ENCODE peak calls at places on chromosome 14, in eight cellular contexts. J is SK-N-SH; C is suprapubic skin; M is neuronal stem cell; D is CD8-positive, alpha-beta memory T cell; Q is IMR-90; K is right cardiac atrium; F is right lobe of liver. E is an unnamed sample. For H3K9me3, the result is how much of the 10 kb centered on the place peaks cover.

GRCh38 chr14:94532462-94532861 is 23.2 kb upstream of the SERPINA12 start:
- DNase-seq in D (no peak), C (no peak), F (no peak), J (no peak), M (no peak), Q (no peak), K (no peak), E (no peak)

GRCh38 chr14:103943673-103944072 is 1.3 kb upstream of the RD3L start:
- DNase-seq in J (no peak), F (no peak), D (no peak), K (no peak), M (no peak), C (no peak), Q (peak), E (no peak)

GRCh38 chr14:51395361-51395849 is 155.4 kb downstream of the TMX1 start:
- DNase-seq in Q (peak), F (no peak), J (peak), K (peak), C (peak), M (no peak), D (no peak), E (no peak)

GRCh38 chr14:39383026-39383626 is 49.1 kb downstream of the FBXO33 start:
- DNase-seq in Q (no peak), D (no peak), M (no peak), C (no peak), J (no peak), K (no peak), F (no peak), E (no peak)

GRCh38 chr14:59427653-59428578 is 37.3 kb downstream of the GPR135 start:
- DNase-seq in M (no peak), D (no peak), J (no peak), C (no peak), F (no peak), Q (no peak), K (peak), E (no peak)

GRCh38 chr14:73591690-73592448 is at the start of gene ACOT4:
- DNase-seq in J (peak), D (peak), C (no peak), M (no peak), F (peak), K (peak), Q (peak), E (no peak)

GRCh38 chr14:91985008-91985407 is 37.5 kb upstream of the FBLN5 start:
- DNase-seq in M (no peak), D (no peak), F (no peak), J (no peak), Q (peak), C (no peak), K (no peak), E (no peak)

GRCh38 chr14:30214456-30215090 is 286.9 kb upstream of the PRKD1 start:
- DNase-seq in Q (peak), K (no peak), M (peak), F (no peak), D (no peak), C (no peak), J (peak), E (peak)

GRCh38 chr14:97976861-97977260 is 1179.7 kb downstream of the VRK1 start:
- DNase-seq in D (no peak), Q (no peak), K (peak), F (no peak), J (no peak), C (peak), M (no peak), E (no peak)

GRCh38 chr14:97975960-97976359 is 1178.8 kb downstream of the VRK1 start:
- DNase-seq in K (no peak), M (no peak), J (no peak), F (no peak), Q (no peak), C (no peak), D (peak), E (no peak)

GRCh38 chr14:97977711-97978261 is 1180.6 kb downstream of the VRK1 start:
- DNase-seq in F (peak), Q (no peak), M (no peak), D (peak), C (peak), J (peak), K (peak), E (no peak)

DNA sequence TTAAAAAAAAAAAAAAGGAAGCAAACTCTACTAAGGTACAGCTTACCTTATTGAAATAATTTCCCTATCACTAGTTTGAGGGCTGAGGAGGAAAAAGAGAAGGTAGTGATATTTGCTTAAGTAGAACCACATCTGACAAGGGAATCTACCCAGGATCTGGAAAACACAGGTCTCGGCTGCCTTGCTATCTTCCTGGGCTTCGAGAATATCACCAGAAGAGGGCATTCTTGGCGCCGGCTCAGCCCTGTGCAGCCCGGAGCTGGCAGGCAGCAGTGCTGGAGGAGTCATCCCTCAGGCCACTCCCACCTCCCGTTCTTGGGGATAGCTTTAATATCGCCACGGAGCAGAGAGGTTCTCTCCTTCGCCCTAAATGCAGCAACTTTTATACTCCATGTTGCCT is 1181.2 kb downstream of the VRK1 start:
- DNase-seq in K (peak), C (peak), M (peak), D (peak), F (peak), Q (no peak), J (peak), E (peak)
- H3K27ac ChIP-seq in K (no peak), C (peak), M (no peak), D (peak), F (no peak), Q (no peak), J (no peak), E (no peak)

GRCh38 chr14:37587438-37587837 is 7.6 kb downstream of the FOXA1 start:
- DNase-seq in C (no peak), M (no peak), Q (no peak), D (no peak), K (no peak), J (no peak), F (no peak), E (no peak)
- H3K4me3 ChIP-seq in C (no peak), M (no peak), Q (no peak), D (no peak), K (no peak), J (no peak), F (peak), E (no peak)

GRCh38 chr14:83975435-83976222 is 1554.3 kb upstream of the FLRT2 start:
- DNase-seq in J (no peak), F (peak), K (peak), D (no peak), M (no peak), Q (peak), C (no peak), E (no peak)

GRCh38 chr14:83969998-83970397 is 1559.9 kb upstream of the FLRT2 start:
- DNase-seq in K (no peak), Q (no peak), J (no peak), F (no peak), D (no peak), M (no peak), C (no peak), E (no peak)

GRCh38 chr14:83976223-83976770 is 1553.6 kb upstream of the FLRT2 start:
- DNase-seq in K (no peak), J (no peak), M (no peak), F (no peak), D (no peak), Q (no peak), C (no peak), E (no peak)

DNA sequence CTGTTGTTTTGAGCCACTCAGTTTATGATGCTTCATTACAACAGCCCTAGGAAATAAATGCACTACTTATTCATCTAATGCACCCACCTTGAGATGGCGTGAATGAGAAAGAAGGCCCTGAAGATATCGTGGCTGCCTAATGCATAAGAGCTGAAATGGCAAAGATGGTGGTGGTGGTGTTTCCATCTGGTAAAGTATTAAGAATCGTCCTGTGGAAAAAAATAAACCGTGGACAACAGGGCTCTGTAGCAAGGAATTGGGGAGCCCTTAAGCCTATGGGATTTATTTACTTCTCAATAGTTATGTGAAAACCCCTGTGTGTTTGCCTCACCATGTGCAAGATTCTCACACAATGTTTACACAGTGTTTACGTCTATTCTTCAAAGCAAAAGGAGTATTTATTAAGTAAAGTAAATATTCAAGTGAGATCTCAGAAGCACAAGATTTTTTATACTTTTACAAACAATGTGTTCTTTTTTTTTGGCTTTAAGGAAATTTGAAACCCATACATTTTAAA is 1555.2 kb upstream of the FLRT2 start:
- DNase-seq in D (no peak), K (no peak), M (no peak), Q (no peak), C (no peak), J (no peak), F (no peak), E (no peak)
- H3K9me3 ChIP-seq in D (under half), K (under half), M (under half), Q (under half), C (under half), J (under half), F (under half), E (under half)

GRCh38 chr14:88023658-88024187 is 18.8 kb downstream of the GPR65 start:
- DNase-seq in D (no peak), M (no peak), J (no peak), F (no peak), K (no peak), Q (no peak), C (no peak), E (no peak)
- H3K27ac ChIP-seq in D (no peak), M (no peak), J (no peak), F (peak), K (no peak), Q (no peak), C (no peak), E (no peak)

DNA sequence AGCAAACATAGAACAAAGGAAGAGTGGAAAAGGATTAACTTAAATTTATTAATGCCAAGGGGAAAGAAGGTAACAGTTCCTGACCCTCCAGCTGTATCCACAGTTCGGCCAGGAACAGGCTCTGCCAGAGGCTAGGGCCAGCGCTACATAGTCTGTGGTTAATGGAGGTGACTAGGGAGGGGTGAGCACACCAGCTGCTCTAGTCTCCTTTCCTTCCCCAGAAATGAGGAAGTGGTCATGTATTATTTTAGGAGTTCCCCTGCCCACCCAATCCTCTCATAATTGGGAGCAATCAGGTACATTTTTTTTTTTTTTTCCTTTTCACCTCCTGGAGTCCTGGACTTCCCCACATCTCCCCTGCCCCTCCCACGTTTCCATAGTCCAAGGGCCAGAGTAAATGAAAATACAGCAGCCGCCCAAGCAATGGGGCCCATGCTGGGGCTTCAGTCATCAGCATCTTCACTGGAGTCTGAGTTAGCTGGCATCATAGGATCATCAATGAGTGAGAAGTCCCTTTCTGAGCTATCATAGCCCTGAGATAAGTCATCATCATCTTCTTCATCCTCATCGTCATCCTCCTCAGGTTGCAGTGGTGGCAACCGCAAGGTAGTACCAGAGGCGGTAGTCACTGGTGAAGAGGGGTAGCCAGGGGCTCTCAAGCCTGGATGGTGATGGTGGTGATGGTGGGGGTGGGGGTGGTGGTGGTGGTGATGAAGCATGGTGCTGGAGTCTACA is 1.5 kb upstream of the SUPT16H start:
- DNase-seq in Q (no peak), M (no peak), D (no peak), C (no peak), J (no peak), K (no peak), F (no peak), E (no peak)
- H3K4me3 ChIP-seq in Q (no peak), M (no peak), D (no peak), C (no peak), J (no peak), K (no peak), F (no peak), E (no peak)